ENCODE peak calls at places on chromosomes 13 and 19, in four cellular contexts. W is NCI-H2029, S is fibroblast of lung, J is AG10803. A is an unnamed sample.

GRCh38 chr13:95327190-95327589 is 25.9 kb upstream of the ABCC4 start:
- DNase-seq in W (no peak), J (no peak), S (no peak), A (no peak)

GRCh38 chr13:113489549-113490495 is 689 bp downstream of the DCUN1D2 start:
- DNase-seq in S (peak; percentile 48), J (peak; percentile 43), W (no peak), A (peak; percentile 62)

GRCh38 chr19:10508707-10509106 is 5.6 kb upstream of the KEAP1 start:
- DNase-seq in W (no peak), S (no peak), J (no peak), A (peak; percentile 17)

GRCh38 chr13:83536153-83536552 is 346.1 kb downstream of the SLITRK1 start:
- DNase-seq in W (no peak), S (no peak), J (no peak), A (no peak)

GRCh38 chr19:23558541-23558940 is 128.5 kb downstream of the ZNF675 start:
- DNase-seq in S (no peak), W (no peak), J (no peak), A (no peak)

GRCh38 chr19:18634612-18635290 is 2.1 kb upstream of the KLHL26 start:
- DNase-seq in S (no peak), J (peak; percentile 53), W (no peak), A (no peak)

GRCh38 chr13:39196957-39197644 is 158.8 kb downstream of the NHLRC3 start:
- DNase-seq in W (no peak), J (no peak), S (peak; percentile 1), A (no peak)

GRCh38 chr13:94303644-94304174 is 175.8 kb downstream of the DCT start:
- DNase-seq in S (no peak), J (no peak), W (no peak), A (no peak)

GRCh38 chr13:27853871-27854270 is 61.6 kb downstream of the GSX1 start:
- DNase-seq in W (no peak), S (no peak), J (peak; percentile 35), A (no peak)

GRCh38 chr19:42360787-42361544 is 29.1 kb downstream of the CNFN start:
- DNase-seq in S (peak; percentile 33), W (no peak), J (no peak), A (no peak)

GRCh38 chr19:10769533-10770491 is 51.9 kb downstream of the DNM2 start:
- DNase-seq in W (no peak), S (no peak), J (peak; percentile 31), A (peak; percentile 78)

GRCh38 chr13:43725460-43725859 is 61.3 kb downstream of the ENOX1 start:
- DNase-seq in J (no peak), W (no peak), S (no peak), A (no peak)

GRCh38 chr19:2109278-2109864 is 12.7 kb downstream of the IZUMO4 start:
- DNase-seq in S (no peak), W (no peak), J (no peak), A (no peak)

GRCh38 chr13:26300140-26300539 is 46.2 kb downstream of the CDK8 start:
- DNase-seq in S (peak; percentile 89), W (no peak), J (peak; percentile 31), A (peak; percentile 19)

GRCh38 chr19:35712910-35713845 is 4.6 kb upstream of the KMT2B start:
- DNase-seq in S (no peak), W (no peak), J (no peak), A (no peak)

GRCh38 chr19:56273563-56274117 is 1.1 kb downstream of the EDDM13 start:
- DNase-seq in S (peak; percentile 48), J (peak; percentile 24), W (no peak), A (peak; percentile 20)

GRCh38 chr13:80235131-80235530 is 105.8 kb downstream of the SPRY2 start:
- DNase-seq in J (no peak), S (peak; percentile 47), W (no peak), A (no peak)

GRCh38 chr13:49643003-49643651 is 14.8 kb downstream of the ARL11 start:
- DNase-seq in S (no peak), W (no peak), J (no peak), A (no peak)

GRCh38 chr19:9839415-9839814 is 4.3 kb downstream of the PIN1 start:
- DNase-seq in J (no peak), W (no peak), S (no peak), A (no peak)

GRCh38 chr19:3398114-3398899 is 31.9 kb downstream of the NFIC start:
- DNase-seq in J (peak; percentile 71), W (no peak), S (peak; percentile 40), A (no peak)

GRCh38 chr13:23699271-23699670 is 129.1 kb downstream of the TNFRSF19 start:
- DNase-seq in W (no peak), S (no peak), J (peak; percentile 35), A (no peak)

GRCh38 chr13:77896536-77896935 is 22.1 kb downstream of the EDNRB start:
- DNase-seq in J (peak; percentile 57), S (peak; percentile 8), W (no peak), A (no peak)

GRCh38 chr13:31007392-31007791 is 74.9 kb downstream of the TEX26 start:
- DNase-seq in W (no peak), J (no peak), S (no peak), A (no peak)

GRCh38 chr13:27481766-27482165 is 31.4 kb upstream of the MTIF3 start:
- DNase-seq in S (no peak), W (no peak), J (no peak), A (no peak)

GRCh38 chr19:17764348-17764747 is 13.1 kb downstream of the FCHO1 start:
- DNase-seq in J (no peak), S (no peak), W (no peak), A (no peak)

GRCh38 chr13:104286566-104287290 is 1220.5 kb upstream of the SLC10A2 start:
- DNase-seq in W (no peak), J (no peak), S (no peak), A (no peak)

GRCh38 chr13:97946951-97947588 is 6.4 kb upstream of the IPO5 start:
- DNase-seq in W (no peak), J (peak; percentile 91), S (peak; percentile 94), A (peak; percentile 44)

GRCh38 chr13:112894673-112895481 is 74.1 kb upstream of the MCF2L start:
- DNase-seq in W (no peak), S (no peak), J (no peak), A (no peak)

GRCh38 chr19:32877977-32878745 is 8.6 kb upstream of the SLC7A9 start:
- DNase-seq in S (no peak), J (no peak), W (no peak), A (no peak)

GRCh38 chr19:3551808-3552095 is 5.6 kb downstream of the MFSD12 start:
- DNase-seq in J (no peak), W (no peak), S (no peak), A (no peak)

GRCh38 chr19:52391135-52391534 is 6.5 kb upstream of the ZNF528 start:
- DNase-seq in J (no peak), S (no peak), W (no peak), A (no peak)

GRCh38 chr19:52722062-52723005 is 12.5 kb downstream of the ZNF611 start:
- DNase-seq in W (no peak), S (peak; percentile 74), J (peak; percentile 77), A (peak; percentile 66)

GRCh38 chr13:27022571-27023311 is 148.9 kb downstream of the USP12 start:
- DNase-seq in J (no peak), S (peak; percentile 71), W (peak; percentile 26), A (peak; percentile 67)

GRCh38 chr19:2142173-2142829 is 9.1 kb downstream of the AP3D1 start:
- DNase-seq in J (no peak), S (no peak), W (no peak), A (no peak)